ENCODE peak calls at places on chromosomes 4 and X, in seven cellular contexts. One of them, this sample, is unnamed.

GRCh38 chr4:173182403-173182802 is 13.8 kb downstream of the GALNT7 start:
- DNase-seq in mesothelial cell of epicardium: no peak
- DNase-seq in stimulated activated CD4-positive, alpha-beta T cell treated with anti-CD3 and anti-CD28 coated beads, Interleukin-15, amount 100 ng/mL, for 1 hour: no peak
- DNase-seq in AG09309: peak
- DNase-seq in LoVo: no peak
- DNase-seq in A549: peak
- DNase-seq in fibroblast of lung: peak
- DNase-seq in this sample: no peak

GRCh38 chrX:154603438-154604430 is 15.3 kb downstream of the CTAG1B start:
- DNase-seq in mesothelial cell of epicardium: no peak
- DNase-seq in stimulated activated CD4-positive, alpha-beta T cell treated with anti-CD3 and anti-CD28 coated beads, Interleukin-15, amount 100 ng/mL, for 1 hour: no peak
- DNase-seq in AG09309: no peak
- DNase-seq in LoVo: peak
- DNase-seq in A549: peak
- DNase-seq in fibroblast of lung: peak
- DNase-seq in this sample: no peak

GRCh38 chrX:130771648-130772312 is 131.2 kb downstream of the ENOX2 start:
- DNase-seq in mesothelial cell of epicardium: no peak
- DNase-seq in stimulated activated CD4-positive, alpha-beta T cell treated with anti-CD3 and anti-CD28 coated beads, Interleukin-15, amount 100 ng/mL, for 1 hour: no peak
- DNase-seq in AG09309: no peak
- DNase-seq in LoVo: no peak
- DNase-seq in A549: no peak
- DNase-seq in fibroblast of lung: no peak
- DNase-seq in this sample: no peak

GRCh38 chr4:19700951-19701350 is 550.8 kb upstream of the SLIT2 start:
- DNase-seq in mesothelial cell of epicardium: no peak
- DNase-seq in stimulated activated CD4-positive, alpha-beta T cell treated with anti-CD3 and anti-CD28 coated beads, Interleukin-15, amount 100 ng/mL, for 1 hour: no peak
- DNase-seq in AG09309: no peak
- DNase-seq in LoVo: no peak
- DNase-seq in A549: no peak
- DNase-seq in fibroblast of lung: peak
- DNase-seq in this sample: no peak

GRCh38 chr4:142960134-142960533 is 114.0 kb upstream of the INPP4B start:
- DNase-seq in mesothelial cell of epicardium: no peak
- DNase-seq in stimulated activated CD4-positive, alpha-beta T cell treated with anti-CD3 and anti-CD28 coated beads, Interleukin-15, amount 100 ng/mL, for 1 hour: no peak
- DNase-seq in AG09309: no peak
- DNase-seq in LoVo: no peak
- DNase-seq in A549: no peak
- DNase-seq in fibroblast of lung: peak
- DNase-seq in this sample: no peak

GRCh38 chr4:145847764-145848163 is 90.9 kb downstream of the ZNF827 start:
- DNase-seq in mesothelial cell of epicardium: no peak
- DNase-seq in stimulated activated CD4-positive, alpha-beta T cell treated with anti-CD3 and anti-CD28 coated beads, Interleukin-15, amount 100 ng/mL, for 1 hour: no peak
- DNase-seq in AG09309: no peak
- DNase-seq in LoVo: no peak
- DNase-seq in A549: no peak
- DNase-seq in fibroblast of lung: no peak
- DNase-seq in this sample: no peak

GRCh38 chr4:73704314-73705055 is 35.9 kb upstream of the CXCL8 start:
- DNase-seq in mesothelial cell of epicardium: no peak
- DNase-seq in stimulated activated CD4-positive, alpha-beta T cell treated with anti-CD3 and anti-CD28 coated beads, Interleukin-15, amount 100 ng/mL, for 1 hour: no peak
- DNase-seq in AG09309: peak
- DNase-seq in LoVo: peak
- DNase-seq in A549: peak
- DNase-seq in fibroblast of lung: peak
- DNase-seq in this sample: no peak

GRCh38 chr4:171203425-171203824 is 609.8 kb upstream of the GALNTL6 start:
- DNase-seq in mesothelial cell of epicardium: no peak
- DNase-seq in stimulated activated CD4-positive, alpha-beta T cell treated with anti-CD3 and anti-CD28 coated beads, Interleukin-15, amount 100 ng/mL, for 1 hour: no peak
- DNase-seq in AG09309: no peak
- DNase-seq in LoVo: no peak
- DNase-seq in A549: peak
- DNase-seq in fibroblast of lung: peak
- DNase-seq in this sample: no peak

GRCh38 chr4:72701987-72702819 is 133.2 kb upstream of the ADAMTS3 start:
- DNase-seq in mesothelial cell of epicardium: no peak
- DNase-seq in stimulated activated CD4-positive, alpha-beta T cell treated with anti-CD3 and anti-CD28 coated beads, Interleukin-15, amount 100 ng/mL, for 1 hour: no peak
- DNase-seq in AG09309: peak
- DNase-seq in LoVo: peak
- DNase-seq in A549: peak
- DNase-seq in fibroblast of lung: peak
- DNase-seq in this sample: no peak

GRCh38 chr4:98421106-98421505 is 159.9 kb downstream of the RAP1GDS1 start:
- DNase-seq in mesothelial cell of epicardium: no peak
- DNase-seq in stimulated activated CD4-positive, alpha-beta T cell treated with anti-CD3 and anti-CD28 coated beads, Interleukin-15, amount 100 ng/mL, for 1 hour: no peak
- DNase-seq in AG09309: peak
- DNase-seq in LoVo: no peak
- DNase-seq in A549: no peak
- DNase-seq in fibroblast of lung: peak
- DNase-seq in this sample: no peak

GRCh38 chr4:40614031-40614430 is 15.6 kb downstream of the RBM47 start:
- DNase-seq in mesothelial cell of epicardium: no peak
- DNase-seq in stimulated activated CD4-positive, alpha-beta T cell treated with anti-CD3 and anti-CD28 coated beads, Interleukin-15, amount 100 ng/mL, for 1 hour: no peak
- DNase-seq in AG09309: no peak
- DNase-seq in LoVo: no peak
- DNase-seq in A549: no peak
- DNase-seq in fibroblast of lung: no peak
- DNase-seq in this sample: no peak

GRCh38 chr4:114378306-114378903 is 220.2 kb upstream of the UGT8 start:
- DNase-seq in mesothelial cell of epicardium: no peak
- DNase-seq in stimulated activated CD4-positive, alpha-beta T cell treated with anti-CD3 and anti-CD28 coated beads, Interleukin-15, amount 100 ng/mL, for 1 hour: no peak
- DNase-seq in AG09309: peak
- DNase-seq in LoVo: no peak
- DNase-seq in A549: peak
- DNase-seq in fibroblast of lung: peak
- DNase-seq in this sample: no peak

GRCh38 chr4:156243015-156243414 is 289.3 kb upstream of the CTSO start:
- DNase-seq in mesothelial cell of epicardium: no peak
- DNase-seq in stimulated activated CD4-positive, alpha-beta T cell treated with anti-CD3 and anti-CD28 coated beads, Interleukin-15, amount 100 ng/mL, for 1 hour: no peak
- DNase-seq in AG09309: no peak
- DNase-seq in LoVo: no peak
- DNase-seq in A549: no peak
- DNase-seq in fibroblast of lung: no peak
- DNase-seq in this sample: no peak

GRCh38 chr4:101282076-101282844 is 65.1 kb downstream of the PPP3CA start:
- DNase-seq in mesothelial cell of epicardium: no peak
- DNase-seq in stimulated activated CD4-positive, alpha-beta T cell treated with anti-CD3 and anti-CD28 coated beads, Interleukin-15, amount 100 ng/mL, for 1 hour: no peak
- DNase-seq in AG09309: no peak
- DNase-seq in LoVo: no peak
- DNase-seq in A549: no peak
- DNase-seq in fibroblast of lung: no peak
- DNase-seq in this sample: no peak

GRCh38 chr4:16573181-16573580 is 325.3 kb downstream of the LDB2 start:
- DNase-seq in mesothelial cell of epicardium: no peak
- DNase-seq in stimulated activated CD4-positive, alpha-beta T cell treated with anti-CD3 and anti-CD28 coated beads, Interleukin-15, amount 100 ng/mL, for 1 hour: no peak
- DNase-seq in AG09309: no peak
- DNase-seq in LoVo: no peak
- DNase-seq in A549: no peak
- DNase-seq in fibroblast of lung: peak
- DNase-seq in this sample: no peak

GRCh38 chr4:162274354-162274753 is 110.6 kb upstream of the FSTL5 start:
- DNase-seq in mesothelial cell of epicardium: no peak
- DNase-seq in stimulated activated CD4-positive, alpha-beta T cell treated with anti-CD3 and anti-CD28 coated beads, Interleukin-15, amount 100 ng/mL, for 1 hour: no peak
- DNase-seq in AG09309: no peak
- DNase-seq in LoVo: peak
- DNase-seq in A549: no peak
- DNase-seq in fibroblast of lung: peak
- DNase-seq in this sample: no peak

GRCh38 chr4:6352031-6352763 is 82.5 kb downstream of the WFS1 start:
- DNase-seq in mesothelial cell of epicardium: no peak
- DNase-seq in stimulated activated CD4-positive, alpha-beta T cell treated with anti-CD3 and anti-CD28 coated beads, Interleukin-15, amount 100 ng/mL, for 1 hour: no peak
- DNase-seq in AG09309: no peak
- DNase-seq in LoVo: no peak
- DNase-seq in A549: no peak
- DNase-seq in fibroblast of lung: no peak
- DNase-seq in this sample: no peak

GRCh38 chrX:88135735-88136134 is 611.3 kb upstream of the CPXCR1 start:
- DNase-seq in mesothelial cell of epicardium: no peak
- DNase-seq in stimulated activated CD4-positive, alpha-beta T cell treated with anti-CD3 and anti-CD28 coated beads, Interleukin-15, amount 100 ng/mL, for 1 hour: no peak
- DNase-seq in AG09309: no peak
- DNase-seq in LoVo: peak
- DNase-seq in A549: no peak
- DNase-seq in fibroblast of lung: no peak
- DNase-seq in this sample: no peak

This sample was measured in effector CD8-positive, alpha-beta T cell.